ENCODE peak calls at places on chromosome 14, in six cellular contexts. One of them, this sample, is unnamed.

GRCh38 chr14:80977103-80977728 is 21.8 kb downstream of the TSHR start:
- DNase-seq in SIG-M5: no peak
- DNase-seq in heart left ventricle: no peak
- DNase-seq in mucosa of gallbladder: no peak
- DNase-seq in T-helper 2 cell: no peak
- DNase-seq in NCI-H526: no peak
- DNase-seq in this sample: no peak

GRCh38 chr14:104294628-104294982 is 156.2 kb downstream of the KIF26A start:
- DNase-seq in SIG-M5: no peak
- DNase-seq in heart left ventricle: no peak
- DNase-seq in mucosa of gallbladder: no peak
- DNase-seq in T-helper 2 cell: no peak
- DNase-seq in NCI-H526: peak; percentile 27
- DNase-seq in this sample: peak; percentile 2

GRCh38 chr14:57988445-57988844 is 122.6 kb upstream of the SLC35F4 start:
- DNase-seq in SIG-M5: no peak
- DNase-seq in heart left ventricle: no peak
- DNase-seq in mucosa of gallbladder: no peak
- DNase-seq in T-helper 2 cell: no peak
- DNase-seq in NCI-H526: no peak
- DNase-seq in this sample: no peak

GRCh38 chr14:34029921-34030334 is 79.1 kb upstream of the EGLN3 start:
- DNase-seq in SIG-M5: no peak
- DNase-seq in heart left ventricle: peak; percentile 67
- DNase-seq in mucosa of gallbladder: peak; percentile 41
- DNase-seq in T-helper 2 cell: no peak
- DNase-seq in NCI-H526: peak; percentile 19
- DNase-seq in this sample: no peak

GRCh38 chr14:24674204-24674970 is 40.4 kb upstream of the GZMB start:
- DNase-seq in SIG-M5: no peak
- DNase-seq in heart left ventricle: no peak
- DNase-seq in mucosa of gallbladder: no peak
- DNase-seq in T-helper 2 cell: no peak
- DNase-seq in NCI-H526: no peak
- DNase-seq in this sample: no peak

GRCh38 chr14:86826641-86827040 is 1166.3 kb downstream of the GALC start:
- DNase-seq in SIG-M5: no peak
- DNase-seq in heart left ventricle: no peak
- DNase-seq in mucosa of gallbladder: no peak
- DNase-seq in T-helper 2 cell: no peak
- DNase-seq in NCI-H526: no peak
- DNase-seq in this sample: no peak

GRCh38 chr14:99425272-99425681 is 55.4 kb downstream of the SETD3 start:
- DNase-seq in SIG-M5: no peak
- DNase-seq in heart left ventricle: no peak
- DNase-seq in mucosa of gallbladder: peak; percentile 42
- DNase-seq in T-helper 2 cell: no peak
- DNase-seq in NCI-H526: no peak
- DNase-seq in this sample: no peak

GRCh38 chr14:79275367-79275655 is 936.0 kb downstream of the DIO2 start:
- DNase-seq in SIG-M5: no peak
- DNase-seq in heart left ventricle: no peak
- DNase-seq in mucosa of gallbladder: no peak
- DNase-seq in T-helper 2 cell: no peak
- DNase-seq in NCI-H526: peak; percentile 60
- DNase-seq in this sample: no peak

GRCh38 chr14:105944632-105945610 is 418.5 kb downstream of the TMEM121 start:
- DNase-seq in SIG-M5: no peak
- DNase-seq in heart left ventricle: peak; percentile 38
- DNase-seq in mucosa of gallbladder: peak; percentile 31
- DNase-seq in T-helper 2 cell: peak; percentile 69
- DNase-seq in NCI-H526: peak; percentile 92
- DNase-seq in this sample: peak; percentile 82

GRCh38 chr14:75911883-75912282 is 69.9 kb downstream of the TGFB3 start:
- DNase-seq in SIG-M5: no peak
- DNase-seq in heart left ventricle: no peak
- DNase-seq in mucosa of gallbladder: peak; percentile 38
- DNase-seq in T-helper 2 cell: no peak
- DNase-seq in NCI-H526: no peak
- DNase-seq in this sample: no peak

GRCh38 chr14:32985881-32986280 is 47.2 kb downstream of the NPAS3 start:
- DNase-seq in SIG-M5: no peak
- DNase-seq in heart left ventricle: peak; percentile 20
- DNase-seq in mucosa of gallbladder: no peak
- DNase-seq in T-helper 2 cell: no peak
- DNase-seq in NCI-H526: no peak
- DNase-seq in this sample: no peak

GRCh38 chr14:57574617-57575288 is 81.1 kb upstream of the CCDC198 start:
- DNase-seq in SIG-M5: no peak
- DNase-seq in heart left ventricle: no peak
- DNase-seq in mucosa of gallbladder: no peak
- DNase-seq in T-helper 2 cell: no peak
- DNase-seq in NCI-H526: peak; percentile 26
- DNase-seq in this sample: peak; percentile 47

GRCh38 chr14:36655963-36656768 is 5.5 kb upstream of the PAX9 start:
- DNase-seq in SIG-M5: no peak
- DNase-seq in heart left ventricle: no peak
- DNase-seq in mucosa of gallbladder: no peak
- DNase-seq in T-helper 2 cell: no peak
- DNase-seq in NCI-H526: peak; percentile 68
- DNase-seq in this sample: no peak

GRCh38 chr14:100528962-100529560 is 58.2 kb downstream of the BEGAIN start:
- DNase-seq in SIG-M5: no peak
- DNase-seq in heart left ventricle: no peak
- DNase-seq in mucosa of gallbladder: peak; percentile 8
- DNase-seq in T-helper 2 cell: no peak
- DNase-seq in NCI-H526: no peak
- DNase-seq in this sample: peak; percentile 15

GRCh38 chr14:33812181-33812580 is 138.7 kb downstream of the EGLN3 start:
- DNase-seq in SIG-M5: no peak
- DNase-seq in heart left ventricle: no peak
- DNase-seq in mucosa of gallbladder: no peak
- DNase-seq in T-helper 2 cell: no peak
- DNase-seq in NCI-H526: no peak
- DNase-seq in this sample: no peak